ENCODE peak calls at places on chromosomes 13 and 19, in eight cellular contexts. R, S, E, N, T, A, I and C are unnamed samples.

GRCh38 chr13:22945321-22946226 is 235.2 kb upstream of the SGCG start:
- DNase-seq in N (no peak), A (no peak), E (no peak), I (no peak), T (no peak), S (no peak), R (no peak), C (no peak)

GRCh38 chr13:76717092-76717491 is 169.1 kb downstream of the KCTD12 start:
- DNase-seq in E (no peak), A (no peak), S (no peak), T (no peak), I (peak; percentile 79), N (no peak), R (no peak), C (no peak)

GRCh38 chr13:113001251-113002140 is 32.5 kb downstream of the MCF2L start:
- DNase-seq in N (no peak), T (peak; percentile 75), R (peak; percentile 98), S (no peak), A (peak; percentile 81), E (peak; percentile 41), I (peak; percentile 5), C (peak; percentile 22)

GRCh38 chr13:27020415-27020814 is 151.2 kb downstream of the USP12 start:
- DNase-seq in S (no peak), N (no peak), A (no peak), T (no peak), R (no peak), I (no peak), E (no peak), C (no peak)

GRCh38 chr13:60274664-60275063 is 110.9 kb upstream of the DIAPH3 start:
- DNase-seq in S (no peak), T (no peak), R (no peak), A (no peak), E (no peak), I (no peak), N (no peak), C (no peak)

GRCh38 chr19:17576758-17577532 is 21.5 kb downstream of the COLGALT1 start:
- DNase-seq in E (peak; percentile 84), A (peak; percentile 85), R (peak; percentile 88), I (no peak), T (no peak), S (peak; percentile 26), N (no peak), C (no peak)

GRCh38 chr13:36819811-36820140 is 754 bp downstream of the RFXAP start:
- DNase-seq in R (peak; percentile 74), S (peak; percentile 12), A (no peak), E (no peak), I (peak; percentile 10), N (no peak), T (peak; percentile 24), C (no peak)

GRCh38 chr19:39670998-39671397 is 15.3 kb downstream of the LGALS16 start:
- DNase-seq in T (no peak), A (no peak), I (no peak), R (no peak), E (no peak), N (no peak), S (no peak), C (no peak)

GRCh38 chr13:39451860-39452301 is 151.1 kb downstream of the LHFPL6 start:
- DNase-seq in T (no peak), N (no peak), I (peak; percentile 7), R (peak; percentile 44), E (peak; percentile 11), S (no peak), A (no peak), C (peak; percentile 17)

GRCh38 chr13:85806553-85807175 is 7.4 kb upstream of the SLITRK6 start:
- DNase-seq in I (no peak), A (no peak), E (no peak), T (peak; percentile 43), R (peak; percentile 64), S (peak; percentile 68), N (no peak), C (peak; percentile 47)

GRCh38 chr19:4390862-4391693 is 9.3 kb downstream of the SH3GL1 start:
- DNase-seq in R (no peak), I (no peak), S (no peak), T (no peak), A (no peak), N (no peak), E (no peak), C (no peak)

GRCh38 chr19:44653977-44654784 is 10.5 kb downstream of the PVR start:
- DNase-seq in A (peak; percentile 88), E (peak; percentile 81), R (peak; percentile 63), I (peak; percentile 46), S (peak; percentile 32), N (no peak), T (peak; percentile 49), C (peak; percentile 29)

GRCh38 chr19:45958763-45959516 is 14.7 kb downstream of the NOVA2 start:
- DNase-seq in I (no peak), A (no peak), R (no peak), S (no peak), T (no peak), N (no peak), E (no peak), C (no peak)

GRCh38 chr13:69553976-69554375 is 553.6 kb upstream of the ATXN8OS start:
- DNase-seq in I (no peak), A (no peak), T (no peak), E (no peak), S (no peak), N (no peak), R (no peak), C (no peak)

GRCh38 chr19:55440411-55441105 is 2.5 kb downstream of the SHISA7 start:
- DNase-seq in R (peak; percentile 36), I (no peak), E (no peak), S (no peak), T (no peak), N (no peak), A (no peak), C (no peak)

GRCh38 chr13:48009298-48009697 is 8.2 kb upstream of the SUCLA2 start:
- DNase-seq in A (no peak), I (peak; percentile 28), E (peak; percentile 13), N (no peak), T (no peak), S (no peak), R (no peak), C (peak; percentile 94)

GRCh38 chr13:52012512-52012836 is 276 bp downstream of the ALG11 start:
- DNase-seq in R (no peak), I (no peak), E (no peak), A (no peak), T (no peak), S (no peak), N (no peak), C (no peak)

GRCh38 chr13:48377857-48378256 is 35.1 kb downstream of the LPAR6 start:
- DNase-seq in A (no peak), I (no peak), E (no peak), T (no peak), S (no peak), N (no peak), R (no peak), C (no peak)

GRCh38 chr19:2126879-2127518 is 24.4 kb downstream of the AP3D1 start:
- DNase-seq in N (no peak), R (no peak), A (no peak), E (no peak), S (no peak), I (no peak), T (no peak), C (no peak)

GRCh38 chr13:30924726-30925125 is 7.7 kb upstream of the TEX26 start:
- DNase-seq in T (no peak), S (no peak), N (no peak), A (no peak), R (peak; percentile 72), E (no peak), I (no peak), C (no peak)

GRCh38 chr13:46339035-46339666 is 47.9 kb downstream of the RUBCNL start:
- DNase-seq in R (no peak), S (no peak), I (peak; percentile 90), E (peak; percentile 31), T (no peak), A (no peak), N (no peak), C (peak; percentile 93)

GRCh38 chr13:42883771-42884170 is 102.4 kb downstream of the FAM216B start:
- DNase-seq in A (no peak), T (no peak), S (no peak), R (peak; percentile 92), N (no peak), E (peak; percentile 43), I (peak; percentile 63), C (peak; percentile 64)